ENCODE peak calls at places on chromosomes 4 and X, in six cellular contexts. J, W, Z, G, P and S are unnamed samples.

GRCh38 chrX:130111220-130111934 is 1.1 kb upstream of the ELF4 start:
- DNase-seq in P (no peak), J (peak), Z (no peak), G (no peak), W (no peak), S (no peak)

GRCh38 chr4:42329421-42329820 is 67.9 kb upstream of the SHISA3 start:
- DNase-seq in G (no peak), Z (no peak), W (no peak), J (no peak), P (no peak), S (no peak)

GRCh38 chrX:10017866-10018265 is 50.7 kb downstream of the CLDN34 start:
- DNase-seq in G (no peak), J (peak), P (peak), W (no peak), Z (no peak), S (no peak)

GRCh38 chr4:151246742-151247141 is 30.2 kb upstream of the PRSS48 start:
- DNase-seq in G (no peak), J (no peak), Z (no peak), P (no peak), W (no peak), S (no peak)

GRCh38 chr4:82652062-82652461 is 90.3 kb upstream of the TMEM150C start:
- DNase-seq in W (no peak), P (no peak), G (no peak), Z (no peak), J (peak), S (no peak)

GRCh38 chr4:86306816-86307215 is 53.0 kb downstream of the MAPK10 start:
- DNase-seq in G (peak), W (no peak), J (peak), Z (no peak), P (peak), S (no peak)

GRCh38 chr4:15996773-15997172 is 33.8 kb upstream of the FGFBP2 start:
- DNase-seq in P (no peak), W (no peak), Z (no peak), J (peak), G (no peak), S (no peak)

GRCh38 chr4:102639602-102640001 is 121.2 kb downstream of the MANBA start:
- DNase-seq in G (no peak), J (no peak), W (no peak), Z (no peak), P (no peak), S (no peak)

GRCh38 chr4:26242451-26242850 is 78.4 kb upstream of the RBPJ start:
- DNase-seq in W (no peak), Z (no peak), J (peak), P (no peak), G (no peak), S (no peak)

GRCh38 chr4:78056265-78057129 is 626 bp upstream of the FRAS1 start:
- DNase-seq in J (peak), P (peak), G (peak), W (peak), Z (peak), S (peak)